ENCODE peak calls at places on chromosomes 2 and 18, in nine cellular contexts. K is Peyer's patch; L is SK-N-SH; F is CD8-positive, alpha-beta memory T cell; W is endodermal cell; J is colonic mucosa; U is upper lobe of right lung; X is tibial nerve; B is lower lobe of right lung. G is an unnamed sample.
A peak's percentile ranks its signal among the peaks of the same experiment; 100 is the strongest.

GRCh38 chr2:226693521-226693920 is 106.1 kb downstream of the IRS1 start:
- DNase-seq in U (no peak), W (no peak), K (no peak), F (no peak), L (no peak), J (no peak), B (no peak), X (no peak), G (no peak)

GRCh38 chr2:108215794-108216211 is 24.0 kb upstream of the SULT1C3 start:
- DNase-seq in K (peak; percentile 61), X (no peak), W (peak; percentile 65), L (no peak), B (no peak), U (peak; percentile 46), F (no peak), J (peak; percentile 59), G (no peak)

GRCh38 chr2:21422050-21422449 is 298.3 kb downstream of the TDRD15 start:
- DNase-seq in L (peak; percentile 45), X (no peak), U (peak; percentile 83), J (peak; percentile 27), F (no peak), K (no peak), B (peak; percentile 56), W (peak; percentile 95), G (peak; percentile 33)

GRCh38 chr2:127308586-127309138 is 14.7 kb upstream of the ERCC3 start:
- DNase-seq in B (no peak), W (no peak), K (no peak), J (no peak), L (no peak), X (no peak), F (no peak), U (no peak), G (no peak)

GRCh38 chr2:11505652-11506610 is 27.9 kb upstream of the GREB1 start:
- DNase-seq in B (no peak), F (no peak), K (no peak), U (no peak), J (no peak), X (no peak), W (no peak), L (no peak), G (no peak)

GRCh38 chr2:149087751-149088150 is 49.3 kb downstream of the LYPD6B start:
- DNase-seq in U (no peak), L (no peak), X (no peak), B (no peak), F (no peak), J (no peak), K (no peak), W (no peak), G (no peak)

GRCh38 chr18:35231052-35231451 is 9.8 kb upstream of the ZNF397 start:
- DNase-seq in U (peak; percentile 77), B (peak; percentile 80), J (peak; percentile 85), L (peak; percentile 71), F (peak; percentile 68), K (peak; percentile 75), X (peak; percentile 67), W (peak; percentile 90), G (peak; percentile 68)

GRCh38 chr2:104853926-104854506 is at the start of gene POU3F3:
- DNase-seq in W (peak; percentile 100), F (peak; percentile 16), X (no peak), J (peak; percentile 81), K (peak; percentile 64), L (peak; percentile 93), U (peak; percentile 69), B (no peak), G (peak; percentile 51)

GRCh38 chr2:101002562-101003277 is 631 bp downstream of the RPL31 start:
- DNase-seq in L (peak; percentile 43), X (no peak), K (no peak), B (no peak), W (no peak), J (peak; percentile 29), F (no peak), U (no peak), G (no peak)

GRCh38 chr2:202165945-202166344 is 72.5 kb downstream of the SUMO1 start:
- DNase-seq in L (no peak), U (no peak), K (no peak), B (no peak), J (no peak), X (no peak), W (no peak), F (no peak), G (no peak)

GRCh38 chr2:7607774-7608173 is 690.6 kb downstream of the RNF144A start:
- DNase-seq in X (no peak), J (no peak), L (no peak), F (no peak), K (no peak), U (no peak), B (no peak), W (no peak), G (no peak)

GRCh38 chr2:45177870-45178269 is 168.6 kb upstream of the SIX2 start:
- DNase-seq in W (no peak), L (no peak), J (no peak), X (no peak), U (no peak), B (no peak), F (no peak), K (no peak), G (no peak)

GRCh38 chr2:24779121-24779520 is 14.1 kb downstream of the PTRHD1 start:
- DNase-seq in L (no peak), B (no peak), W (no peak), J (no peak), X (no peak), F (no peak), U (no peak), K (no peak), G (no peak)

GRCh38 chr2:129738799-129739198 is 240.7 kb upstream of the RAB6C start:
- DNase-seq in U (no peak), J (no peak), K (no peak), X (no peak), F (no peak), W (peak; percentile 26), B (no peak), L (no peak), G (no peak)

GRCh38 chr2:9655441-9656269 is 24.9 kb upstream of the YWHAQ start:
- DNase-seq in B (no peak), U (no peak), X (no peak), W (no peak), L (no peak), F (peak; percentile 24), J (no peak), K (no peak), G (no peak)

GRCh38 chr2:203122317-203122998 is 107.8 kb downstream of the NBEAL1 start:
- DNase-seq in X (no peak), U (no peak), B (no peak), J (no peak), W (no peak), L (peak; percentile 9), F (no peak), K (no peak), G (no peak)

GRCh38 chr2:141260895-141261294 is 869.9 kb downstream of the LRP1B start:
- DNase-seq in B (no peak), J (no peak), K (no peak), X (no peak), W (no peak), F (no peak), U (no peak), L (no peak), G (no peak)

GRCh38 chr2:200306969-200307811 is 697 bp downstream of the SPATS2L start:
- DNase-seq in F (peak; percentile 13), J (peak; percentile 44), L (peak; percentile 82), W (peak; percentile 66), K (peak; percentile 80), X (peak; percentile 19), U (peak; percentile 81), B (peak; percentile 63), G (peak; percentile 64)

GRCh38 chr18:46072959-46073358 is 899 bp upstream of the PSTPIP2 start:
- DNase-seq in X (no peak), L (no peak), J (no peak), B (no peak), U (no peak), W (no peak), K (no peak), F (no peak), G (no peak)

GRCh38 chr2:170360546-170361358 is 182.8 kb downstream of the MYO3B start:
- DNase-seq in W (no peak), B (no peak), X (no peak), F (no peak), J (no peak), L (no peak), K (no peak), U (no peak), G (no peak)

GRCh38 chr2:64992218-64992617 is 3.0 kb downstream of the SLC1A4 start:
- DNase-seq in J (no peak), W (no peak), K (no peak), B (no peak), U (no peak), F (no peak), L (no peak), X (no peak), G (no peak)
- H3K27ac ChIP-seq in J (no peak overlapping the region), W (no peak overlapping the region), K (no peak overlapping the region), B (no peak overlapping the region), U (no peak overlapping the region), F (no peak overlapping the region), L (no peak overlapping the region), X (no peak overlapping the region), G (no peak overlapping the region)

DNA sequence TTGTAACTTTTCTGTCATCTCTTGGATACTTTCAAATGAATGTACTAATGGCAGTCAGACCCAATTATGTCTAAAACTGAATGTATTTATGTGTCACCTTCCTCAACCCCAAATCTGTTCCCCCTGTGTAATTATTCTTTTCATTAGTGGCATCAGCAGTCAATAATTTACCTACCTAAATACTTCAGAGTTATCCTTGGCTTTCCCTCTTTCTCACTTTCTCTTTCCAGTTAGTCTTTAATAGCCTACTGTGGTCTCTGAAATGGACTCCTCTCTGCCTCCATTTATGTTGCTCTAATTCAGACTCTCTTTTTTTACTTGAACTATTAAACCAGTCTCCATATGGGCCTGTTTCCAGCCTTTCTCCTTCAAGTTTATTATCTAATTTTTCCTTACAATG is 21.0 kb downstream of the C18orf63 start:
- DNase-seq in B (no peak), J (no peak), U (no peak), L (no peak), K (no peak), X (no peak), F (no peak), W (no peak), G (no peak)
- H3K4me1 ChIP-seq in B (no peaks in the 10 kb centered on the region), J (no peaks in the 10 kb centered on the region), U (no peaks in the 10 kb centered on the region), L (no peaks in the 10 kb centered on the region), K (no peaks in the 10 kb centered on the region), X (no peaks in the 10 kb centered on the region), F (no peaks in the 10 kb centered on the region), W (no peaks in the 10 kb centered on the region), G (no peaks in the 10 kb centered on the region)

GRCh38 chr2:114546511-114546910 is 104.1 kb downstream of the DPP10 start:
- DNase-seq in L (no peak), K (no peak), B (no peak), F (no peak), J (no peak), X (no peak), W (no peak), U (no peak), G (no peak)
- H3K27ac ChIP-seq in L (no peak overlapping the region), K (peak overlapping the region; percentile 12), B (no peak overlapping the region), F (no peak overlapping the region), J (peak overlapping the region; percentile 50), X (no peak overlapping the region), W (no peak overlapping the region), U (no peak overlapping the region), G (no peak overlapping the region)

DNA sequence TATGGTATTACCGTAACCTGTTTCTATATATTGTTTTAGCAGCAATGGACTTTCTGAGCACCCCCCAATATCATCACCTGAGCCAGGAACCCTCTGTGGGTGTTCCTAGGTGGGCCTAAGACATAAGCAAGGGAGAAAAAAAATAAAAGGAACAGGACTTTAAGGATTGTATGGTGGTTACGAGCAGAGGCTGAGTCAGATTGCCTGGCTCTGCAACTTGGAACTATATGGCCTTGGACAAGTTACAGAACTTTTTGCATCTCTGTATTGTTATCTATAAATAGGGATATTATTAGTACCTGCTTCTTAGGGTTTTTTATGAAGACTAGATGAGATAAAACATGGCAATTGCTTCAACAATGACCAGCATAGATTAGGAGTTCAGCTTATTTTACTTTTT is 34.9 kb downstream of the MFSD6 start:
- DNase-seq in X (no peak), U (no peak), B (no peak), F (no peak), L (no peak), W (no peak), J (no peak), K (no peak), G (no peak)
- H3K4me1 ChIP-seq in X (peaks cover 56% of the 10 kb centered on the region), U (no peaks in the 10 kb centered on the region), B (peaks cover 38% of the 10 kb centered on the region), F (peaks cover 70% of the 10 kb centered on the region), L (no peaks in the 10 kb centered on the region), W (no peaks in the 10 kb centered on the region), J (no peaks in the 10 kb centered on the region), K (peaks cover 22% of the 10 kb centered on the region), G (peaks cover 5% of the 10 kb centered on the region)

G was measured in heart right ventricle.